ENCODE peak calls at places on chromosome 21, in four cellular contexts. M is left lung, X is right lobe of liver, F is bronchial epithelial cell. L is an unnamed sample.

GRCh38 chr21:24852610-24853195 is 754.6 kb downstream of the MRPL39 start:
- DNase-seq in M (no peak), X (no peak), F (no peak), L (no peak)

GRCh38 chr21:14366998-14367397 is 15.9 kb downstream of the HSPA13 start:
- DNase-seq in M (no peak), X (no peak), F (no peak), L (no peak)

GRCh38 chr21:45281411-45282282 is 6.0 kb downstream of the POFUT2 start:
- DNase-seq in M (no peak), X (peak), F (no peak), L (peak)

GRCh38 chr21:35520869-35521268 is 471.8 kb upstream of the RUNX1 start:
- DNase-seq in M (no peak), X (no peak), F (no peak), L (no peak)

GRCh38 chr21:44614161-44614631 is 2.3 kb downstream of the KRTAP10-8 start:
- DNase-seq in M (peak), X (no peak), F (no peak), L (peak)

GRCh38 chr21:43340491-43341348 is 86.2 kb downstream of the SIK1 start:
- DNase-seq in M (no peak), X (no peak), F (peak), L (peak)

GRCh38 chr21:35328856-35329455 is 279.9 kb upstream of the RUNX1 start:
- DNase-seq in M (no peak), X (no peak), F (no peak), L (no peak)

GRCh38 chr21:9763807-9764206 is 757.6 kb upstream of the TPTE start:
- DNase-seq in M (no peak), X (no peak), F (no peak), L (no peak)

GRCh38 chr21:23743821-23744220 is 1863.5 kb downstream of the MRPL39 start:
- DNase-seq in M (no peak), X (no peak), F (no peak), L (no peak)

GRCh38 chr21:28252923-28253322 is 739.8 kb downstream of the LTN1 start:
- DNase-seq in M (no peak), X (no peak), F (no peak), L (no peak)

GRCh38 chr21:16194851-16195251 is 465.1 kb downstream of the USP25 start:
- DNase-seq in M (no peak), X (no peak), F (peak), L (no peak)

GRCh38 chr21:29238052-29238966 is 60.4 kb upstream of the BACH1 start:
- DNase-seq in M (no peak), X (no peak), F (peak), L (no peak)

GRCh38 chr21:14890141-14890540 is 174.7 kb downstream of the NRIP1 start:
- DNase-seq in M (no peak), X (no peak), F (no peak), L (no peak)

GRCh38 chr21:27425574-27425973 is 458.7 kb upstream of the ADAMTS5 start:
- DNase-seq in M (no peak), X (no peak), F (no peak), L (no peak)

GRCh38 chr21:36757246-36757645 is 58.3 kb downstream of the SIM2 start:
- DNase-seq in M (no peak), X (no peak), F (no peak), L (no peak)
- TF ChIP-seq CTCF in M (no peak), X (no peak), F (no peak), L (no peak)

GRCh38 chr21:39676054-39676771 is 63.5 kb downstream of the B3GALT5 start:
- DNase-seq in M (no peak), X (no peak), F (peak), L (no peak)
- TF ChIP-seq CTCF in M (no peak), X (no peak), F (no peak), L (no peak)

DNA sequence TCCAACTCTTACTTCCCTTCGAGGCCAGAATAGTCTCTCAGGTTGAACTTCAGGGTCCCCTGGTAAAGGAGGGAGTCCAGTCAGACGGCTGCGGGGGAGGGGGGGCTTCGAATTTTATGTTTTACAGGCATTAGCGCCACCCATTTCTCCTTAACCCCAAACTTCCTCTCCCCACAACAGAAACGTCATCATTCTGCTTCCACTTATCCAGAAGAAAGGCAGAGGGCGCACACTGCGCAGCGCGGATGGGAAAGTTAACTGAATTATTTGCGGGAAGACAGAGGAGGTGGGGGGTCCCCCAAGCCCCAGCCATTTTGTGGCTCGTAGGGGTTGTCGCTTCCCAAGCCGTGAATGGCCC is 529 bp upstream of the PRMT2 start:
- DNase-seq in M (no peak), X (peak), F (peak), L (peak)
- TF ChIP-seq CTCF in M (peak), X (peak), F (peak), L (peak)

GRCh38 chr21:40049959-40050290 is 182.7 kb downstream of the PCP4 start:
- DNase-seq in M (no peak), X (no peak), F (no peak), L (no peak)
- TF ChIP-seq CTCF in M (no peak), X (no peak), F (no peak), L (no peak)

GRCh38 chr21:18204931-18205330 is 39.7 kb upstream of the CHODL start:
- DNase-seq in M (no peak), X (no peak), F (no peak), L (no peak)
- TF ChIP-seq CTCF in M (no peak), X (no peak), F (no peak), L (no peak)

GRCh38 chr21:25887166-25887565 is 152.4 kb downstream of the GABPA start:
- DNase-seq in M (no peak), X (no peak), F (no peak), L (no peak)
- TF ChIP-seq CTCF in M (no peak), X (no peak), F (no peak), L (no peak)

DNA sequence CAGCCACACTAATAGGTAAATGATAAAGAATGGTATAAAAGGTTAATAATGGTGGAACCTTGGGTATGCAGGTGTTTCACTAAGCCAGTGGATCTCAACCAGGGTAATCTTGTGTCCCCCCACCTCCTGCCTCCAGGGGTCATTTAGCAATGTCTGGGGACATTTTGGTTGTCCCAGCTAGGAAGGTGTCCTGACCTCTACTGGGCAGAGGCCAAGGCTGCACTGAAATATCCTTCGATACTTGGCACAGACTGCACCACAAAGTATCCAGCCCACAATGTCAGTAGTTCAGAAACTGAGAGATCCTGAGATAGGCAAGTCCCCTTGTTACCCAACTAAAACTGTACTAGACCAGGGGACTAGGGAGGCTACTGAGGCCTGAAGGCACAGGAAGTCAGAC is 113.6 kb upstream of the TIAM1 start:
- DNase-seq in M (no peak), X (no peak), F (no peak), L (no peak)
- TF ChIP-seq CTCF in M (no peak), X (no peak), F (no peak), L (no peak)

DNA sequence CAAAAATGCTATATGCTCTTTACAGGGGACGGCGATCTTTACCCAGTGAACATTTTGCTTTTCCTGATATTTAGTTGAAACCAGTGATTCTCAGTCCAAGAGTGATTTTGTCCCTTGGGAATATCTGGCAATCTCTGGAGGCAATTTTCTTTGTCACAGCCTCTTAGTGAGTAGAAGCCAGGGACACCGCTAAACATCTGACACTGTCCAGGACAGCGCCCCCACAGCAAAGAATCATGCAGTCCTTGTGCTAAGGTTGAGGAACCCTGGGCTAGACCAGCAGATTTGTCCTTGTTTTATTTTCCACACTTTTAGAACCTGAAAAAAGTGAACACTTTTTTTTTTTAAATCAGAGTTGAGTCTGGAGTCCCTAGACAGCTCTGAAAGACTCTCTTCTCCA is 13.1 kb downstream of the EVA1C start:
- DNase-seq in M (no peak), X (no peak), F (peak), L (no peak)
- TF ChIP-seq CTCF in M (no peak), X (no peak), F (peak), L (no peak)

L was measured in RWPE2.